ENCODE peak calls at places on chromosome 20, in six cellular contexts. One of them, this sample, is unnamed.

GRCh38 chr20:3572151-3572550 is 91.0 kb downstream of the GFRA4 start:
- DNase-seq in fibroblast of mammary gland: peak; percentile 40
- DNase-seq in fibroblast of lung: no peak
- DNase-seq in body of pancreas: no peak
- DNase-seq in OCI-LY7: no peak
- DNase-seq in dorsolateral prefrontal cortex: no peak
- DNase-seq in this sample: no peak

GRCh38 chr20:55216525-55217242 is 741.3 kb downstream of the DOK5 start:
- DNase-seq in OCI-LY7: no peak
- DNase-seq in fibroblast of lung: no peak
- DNase-seq in body of pancreas: no peak
- DNase-seq in dorsolateral prefrontal cortex: no peak
- DNase-seq in fibroblast of mammary gland: peak; percentile 70
- DNase-seq in this sample: no peak

GRCh38 chr20:34365765-34366213 is 2.7 kb downstream of the ITCH start:
- DNase-seq in dorsolateral prefrontal cortex: no peak
- DNase-seq in fibroblast of lung: no peak
- DNase-seq in fibroblast of mammary gland: no peak
- DNase-seq in body of pancreas: no peak
- DNase-seq in OCI-LY7: peak; percentile 83
- DNase-seq in this sample: no peak

GRCh38 chr20:22070546-22070945 is 365.1 kb downstream of the PAX1 start:
- DNase-seq in fibroblast of mammary gland: peak; percentile 85
- DNase-seq in OCI-LY7: no peak
- DNase-seq in body of pancreas: no peak
- DNase-seq in dorsolateral prefrontal cortex: no peak
- DNase-seq in fibroblast of lung: no peak
- DNase-seq in this sample: no peak

GRCh38 chr20:48180637-48181036 is 395.4 kb upstream of the SULF2 start:
- DNase-seq in fibroblast of lung: no peak
- DNase-seq in body of pancreas: no peak
- DNase-seq in dorsolateral prefrontal cortex: no peak
- DNase-seq in fibroblast of mammary gland: no peak
- DNase-seq in OCI-LY7: no peak
- DNase-seq in this sample: no peak

GRCh38 chr20:8756410-8756809 is 312.5 kb upstream of the PLCB4 start:
- DNase-seq in OCI-LY7: no peak
- DNase-seq in body of pancreas: no peak
- DNase-seq in dorsolateral prefrontal cortex: no peak
- DNase-seq in fibroblast of mammary gland: peak; percentile 97
- DNase-seq in fibroblast of lung: peak; percentile 70
- DNase-seq in this sample: peak; percentile 68

GRCh38 chr20:57361517-57361916 is 10.5 kb downstream of the RAE1 start:
- DNase-seq in fibroblast of mammary gland: peak; percentile 89
- DNase-seq in dorsolateral prefrontal cortex: no peak
- DNase-seq in fibroblast of lung: peak; percentile 81
- DNase-seq in body of pancreas: no peak
- DNase-seq in OCI-LY7: no peak
- DNase-seq in this sample: peak; percentile 54

GRCh38 chr20:3935956-3936340 is 46.8 kb downstream of the PANK2 start:
- DNase-seq in fibroblast of mammary gland: no peak
- DNase-seq in fibroblast of lung: no peak
- DNase-seq in OCI-LY7: peak; percentile 41
- DNase-seq in dorsolateral prefrontal cortex: no peak
- DNase-seq in body of pancreas: no peak
- DNase-seq in this sample: no peak

GRCh38 chr20:9590189-9590588 is 75.8 kb downstream of the LAMP5 start:
- DNase-seq in body of pancreas: peak; percentile 58
- DNase-seq in fibroblast of lung: peak; percentile 84
- DNase-seq in dorsolateral prefrontal cortex: no peak
- DNase-seq in fibroblast of mammary gland: peak; percentile 69
- DNase-seq in OCI-LY7: no peak
- DNase-seq in this sample: peak; percentile 73

GRCh38 chr20:46063151-46063550 is 26.6 kb downstream of the NCOA5 start:
- DNase-seq in fibroblast of lung: no peak
- DNase-seq in body of pancreas: no peak
- DNase-seq in fibroblast of mammary gland: no peak
- DNase-seq in OCI-LY7: no peak
- DNase-seq in dorsolateral prefrontal cortex: no peak
- DNase-seq in this sample: no peak

GRCh38 chr20:9389321-9389720 is 125.1 kb upstream of the LAMP5 start:
- DNase-seq in fibroblast of mammary gland: no peak
- DNase-seq in dorsolateral prefrontal cortex: no peak
- DNase-seq in fibroblast of lung: no peak
- DNase-seq in body of pancreas: no peak
- DNase-seq in OCI-LY7: no peak
- DNase-seq in this sample: no peak

GRCh38 chr20:14374191-14374590 is 36.8 kb upstream of the FLRT3 start:
- DNase-seq in OCI-LY7: no peak
- DNase-seq in body of pancreas: no peak
- DNase-seq in fibroblast of lung: no peak
- DNase-seq in fibroblast of mammary gland: no peak
- DNase-seq in dorsolateral prefrontal cortex: no peak
- DNase-seq in this sample: no peak

GRCh38 chr20:14959506-14960493 is 622.4 kb upstream of the FLRT3 start:
- DNase-seq in fibroblast of lung: no peak
- DNase-seq in fibroblast of mammary gland: peak; percentile 42
- DNase-seq in body of pancreas: no peak
- DNase-seq in OCI-LY7: no peak
- DNase-seq in dorsolateral prefrontal cortex: no peak
- DNase-seq in this sample: no peak

GRCh38 chr20:15232243-15232642 is 894.8 kb upstream of the FLRT3 start:
- DNase-seq in fibroblast of lung: no peak
- DNase-seq in OCI-LY7: no peak
- DNase-seq in dorsolateral prefrontal cortex: no peak
- DNase-seq in fibroblast of mammary gland: no peak
- DNase-seq in body of pancreas: no peak
- DNase-seq in this sample: no peak

DNA sequence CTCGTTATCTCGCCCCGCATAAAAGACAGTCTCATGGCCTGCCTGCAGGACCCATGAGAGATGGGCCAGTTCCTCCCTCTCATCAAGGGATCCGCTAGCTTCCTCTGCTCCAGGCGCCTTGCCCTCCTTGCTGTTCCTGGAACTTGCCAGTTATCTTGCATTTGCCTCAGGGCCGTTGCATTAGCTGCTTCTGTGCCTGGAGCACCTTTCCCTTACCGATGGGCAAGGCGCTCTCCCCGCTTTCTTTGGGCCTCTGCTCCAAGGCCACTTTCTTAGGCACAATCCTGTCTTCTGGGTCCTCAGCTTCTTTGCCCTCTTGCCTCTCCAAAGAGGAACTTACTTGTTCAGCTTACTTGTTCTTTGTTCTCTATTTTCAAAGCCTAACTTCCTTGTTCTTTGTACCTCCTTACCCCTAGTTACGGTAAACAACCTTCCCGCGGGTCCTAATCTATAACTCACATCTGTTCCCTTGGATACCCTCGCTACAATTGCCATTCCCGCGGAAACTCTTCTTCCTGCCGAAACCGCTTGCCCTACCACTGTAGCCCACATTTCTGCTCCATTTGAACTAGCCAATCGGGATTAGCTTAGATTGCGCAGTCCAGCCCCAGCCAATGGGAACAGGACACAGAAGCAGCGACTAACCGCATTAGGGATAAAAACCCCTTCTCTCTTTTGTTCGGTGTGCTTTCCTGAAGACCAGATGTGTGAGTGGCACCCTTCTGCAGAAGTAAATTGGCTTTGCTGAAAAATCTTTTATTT is 887 bp upstream of the NSFL1C start:
- DNase-seq in OCI-LY7: no peak
- DNase-seq in body of pancreas: peak; percentile 49
- DNase-seq in dorsolateral prefrontal cortex: no peak
- DNase-seq in fibroblast of mammary gland: no peak
- DNase-seq in fibroblast of lung: no peak
- DNase-seq in this sample: no peak
- H3K4me3 ChIP-seq in OCI-LY7: peak overlapping the region; percentile 39
- H3K4me3 ChIP-seq in body of pancreas: no peak overlapping the region
- H3K4me3 ChIP-seq in dorsolateral prefrontal cortex: peak overlapping the region; percentile 97
- H3K4me3 ChIP-seq in fibroblast of mammary gland: no peak overlapping the region
- H3K4me3 ChIP-seq in fibroblast of lung: no peak overlapping the region
- H3K4me3 ChIP-seq in this sample: no peak overlapping the region

GRCh38 chr20:36394340-36394965 is 88.3 kb downstream of the DLGAP4 start:
- DNase-seq in OCI-LY7: no peak
- DNase-seq in fibroblast of lung: no peak
- DNase-seq in body of pancreas: no peak
- DNase-seq in dorsolateral prefrontal cortex: no peak
- DNase-seq in fibroblast of mammary gland: peak; percentile 12
- DNase-seq in this sample: no peak
- TF ChIP-seq CTCF in OCI-LY7: no peak
- TF ChIP-seq CTCF in fibroblast of lung: no peak
- TF ChIP-seq CTCF in body of pancreas: no peak
- TF ChIP-seq CTCF in dorsolateral prefrontal cortex: no peak
- TF ChIP-seq CTCF in fibroblast of mammary gland: no peak
- TF ChIP-seq CTCF in this sample: no peak

DNA sequence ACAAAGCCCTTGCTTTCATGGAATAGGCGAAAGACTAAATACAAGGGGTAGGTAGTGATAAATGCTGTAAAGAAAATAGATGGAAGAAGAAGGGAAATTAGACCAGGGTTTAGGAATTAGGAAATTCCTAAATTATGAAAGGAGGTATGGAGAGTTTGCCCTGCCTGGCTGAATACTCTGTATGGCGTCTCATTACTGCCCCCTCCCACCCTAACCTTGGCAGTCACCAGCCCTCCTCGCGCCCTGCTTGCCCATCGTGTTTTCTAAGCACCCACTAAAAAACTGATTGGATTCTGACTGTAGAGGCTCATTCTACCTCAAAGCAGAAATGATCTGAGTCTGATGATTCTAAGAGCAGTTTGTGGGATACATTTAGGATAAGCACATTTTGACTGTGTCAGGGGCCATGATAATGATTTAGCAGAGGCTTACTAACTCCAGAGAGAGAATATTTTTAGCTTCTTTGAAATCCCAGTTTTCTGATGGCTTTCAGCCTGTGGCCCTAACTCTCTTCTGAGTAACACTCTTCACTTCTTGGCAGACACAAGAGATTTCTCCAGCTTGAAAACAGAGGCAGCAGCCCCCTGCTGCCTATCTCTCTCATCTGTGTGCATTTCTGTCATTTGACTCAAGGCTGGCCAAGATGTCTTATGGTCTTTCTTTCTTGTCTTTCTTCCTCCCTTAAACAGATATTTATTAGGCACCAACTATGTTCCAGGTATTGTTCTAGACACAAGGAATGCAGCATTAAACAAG is 1.4 kb upstream of the CHD6 start:
- DNase-seq in OCI-LY7: no peak
- DNase-seq in fibroblast of mammary gland: peak; percentile 8
- DNase-seq in fibroblast of lung: no peak
- DNase-seq in dorsolateral prefrontal cortex: no peak
- DNase-seq in body of pancreas: no peak
- DNase-seq in this sample: no peak
- H3K4me3 ChIP-seq in OCI-LY7: peak overlapping the region; percentile 91
- H3K4me3 ChIP-seq in fibroblast of mammary gland: no peak overlapping the region
- H3K4me3 ChIP-seq in fibroblast of lung: peak overlapping the region; percentile 68
- H3K4me3 ChIP-seq in dorsolateral prefrontal cortex: peak overlapping the region; percentile 64
- H3K4me3 ChIP-seq in body of pancreas: no peak overlapping the region
- H3K4me3 ChIP-seq in this sample: no peak overlapping the region

DNA sequence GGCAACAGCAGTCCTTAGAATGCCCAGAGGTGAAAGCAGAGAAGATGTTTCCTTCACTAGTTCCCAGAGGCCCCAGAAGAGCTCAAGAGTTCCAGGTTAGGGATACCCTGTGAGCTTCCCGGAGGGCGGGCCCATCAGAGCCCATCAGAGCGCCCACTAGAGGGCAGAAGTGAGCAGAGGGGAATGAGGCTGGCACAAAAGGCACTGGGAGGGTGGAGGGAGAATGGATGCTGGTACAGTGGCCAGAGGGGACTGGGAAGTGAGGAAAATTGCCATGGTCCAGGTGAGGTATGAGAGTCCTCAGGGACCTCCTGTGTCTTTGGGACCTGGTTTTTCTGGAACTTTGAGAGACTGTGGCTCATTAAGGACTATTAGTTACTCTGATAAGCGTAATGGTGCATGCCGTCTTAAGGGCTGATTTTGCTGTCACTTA is 57.3 kb downstream of the LINC00237 start:
- DNase-seq in OCI-LY7: peak; percentile 42
- DNase-seq in fibroblast of lung: no peak
- DNase-seq in dorsolateral prefrontal cortex: no peak
- DNase-seq in fibroblast of mammary gland: peak; percentile 3
- DNase-seq in body of pancreas: no peak
- DNase-seq in this sample: no peak
- TF ChIP-seq CTCF in OCI-LY7: peak; percentile 91
- TF ChIP-seq CTCF in fibroblast of lung: peak; percentile 45
- TF ChIP-seq CTCF in dorsolateral prefrontal cortex: peak; percentile 49
- TF ChIP-seq CTCF in fibroblast of mammary gland: peak; percentile 56
- TF ChIP-seq CTCF in body of pancreas: peak; percentile 48
- TF ChIP-seq CTCF in this sample: peak; percentile 63

GRCh38 chr20:36237477-36237876 is 1.2 kb downstream of the AAR2 start:
- DNase-seq in fibroblast of lung: peak; percentile 4
- DNase-seq in dorsolateral prefrontal cortex: no peak
- DNase-seq in fibroblast of mammary gland: no peak
- DNase-seq in OCI-LY7: no peak
- DNase-seq in body of pancreas: no peak
- DNase-seq in this sample: no peak
- H3K4me3 ChIP-seq in fibroblast of lung: peak overlapping the region; percentile 99
- H3K4me3 ChIP-seq in dorsolateral prefrontal cortex: peak overlapping the region; percentile 96
- H3K4me3 ChIP-seq in fibroblast of mammary gland: peak overlapping the region; percentile 95
- H3K4me3 ChIP-seq in OCI-LY7: peak overlapping the region; percentile 85
- H3K4me3 ChIP-seq in body of pancreas: peak overlapping the region; percentile 93
- H3K4me3 ChIP-seq in this sample: peak overlapping the region; percentile 84

DNA sequence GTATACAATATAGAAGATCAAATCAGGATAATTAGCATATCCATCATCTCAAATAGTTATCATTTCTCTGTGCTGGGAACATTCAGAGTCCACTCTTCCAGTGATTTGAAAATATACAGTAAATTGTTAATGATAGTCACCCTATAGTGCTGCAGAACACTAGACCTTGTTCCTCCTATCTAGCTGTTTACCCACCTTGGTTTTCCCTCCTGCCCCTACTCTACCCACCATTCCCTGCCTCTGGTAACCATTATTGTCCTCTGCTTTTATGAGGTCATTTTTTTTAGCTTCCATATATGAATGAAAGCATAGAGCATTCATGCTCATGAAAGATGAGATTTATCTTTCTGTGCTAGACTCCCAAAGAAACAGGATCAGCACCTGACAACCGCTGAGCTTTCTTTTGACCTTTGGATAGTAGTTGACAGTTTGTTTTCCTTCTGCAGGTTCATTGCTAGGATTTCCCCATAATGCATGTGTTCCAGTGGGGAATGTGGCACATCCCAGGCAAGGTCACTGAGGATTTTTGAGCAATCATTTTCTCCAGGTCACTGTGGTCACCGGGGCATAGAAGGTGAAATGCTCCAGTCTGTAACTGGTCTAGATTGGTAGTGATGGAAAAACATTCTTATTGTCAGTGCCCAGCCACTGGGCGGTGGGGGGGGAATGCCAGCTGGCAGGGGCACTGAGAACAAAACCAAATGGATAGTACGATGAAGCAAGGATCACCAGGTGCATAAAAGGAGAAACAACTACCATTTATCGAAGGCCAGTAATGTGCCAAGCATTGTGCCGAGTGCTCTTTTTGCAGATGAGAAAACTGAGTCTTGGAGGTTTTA is 33.6 kb upstream of the BCAS1 start:
- DNase-seq in dorsolateral prefrontal cortex: no peak
- DNase-seq in fibroblast of lung: no peak
- DNase-seq in fibroblast of mammary gland: no peak
- DNase-seq in OCI-LY7: no peak
- DNase-seq in body of pancreas: no peak
- DNase-seq in this sample: no peak
- TF ChIP-seq CTCF in dorsolateral prefrontal cortex: no peak
- TF ChIP-seq CTCF in fibroblast of lung: no peak
- TF ChIP-seq CTCF in fibroblast of mammary gland: no peak
- TF ChIP-seq CTCF in OCI-LY7: peak; percentile 53
- TF ChIP-seq CTCF in body of pancreas: no peak
- TF ChIP-seq CTCF in this sample: no peak

GRCh38 chr20:50528804-50529351 is 18.7 kb downstream of the PTPN1 start:
- DNase-seq in fibroblast of lung: no peak
- DNase-seq in dorsolateral prefrontal cortex: no peak
- DNase-seq in OCI-LY7: no peak
- DNase-seq in fibroblast of mammary gland: peak; percentile 40
- DNase-seq in body of pancreas: no peak
- DNase-seq in this sample: no peak
- H3K4me3 ChIP-seq in fibroblast of lung: no peak overlapping the region
- H3K4me3 ChIP-seq in dorsolateral prefrontal cortex: no peak overlapping the region
- H3K4me3 ChIP-seq in OCI-LY7: no peak overlapping the region
- H3K4me3 ChIP-seq in fibroblast of mammary gland: no peak overlapping the region
- H3K4me3 ChIP-seq in body of pancreas: no peak overlapping the region
- H3K4me3 ChIP-seq in this sample: no peak overlapping the region

This sample was measured in HFF-Myc.